ENCODE peak calls at places on chromosomes 1 and 21, in six cellular contexts. V is fibroblast of pulmonary artery, W is fibroblast of mammary gland, C is epithelial cell of esophagus, S is brain microvascular endothelial cell, A is lower leg skin. Q is an unnamed sample.

GRCh38 chr1:81305997-81306452 is 494.7 kb upstream of the ADGRL2 start:
- DNase-seq in V (peak; percentile 73), C (peak; percentile 67), S (peak; percentile 17), A (peak; percentile 12), W (peak; percentile 68), Q (peak; percentile 69)

GRCh38 chr1:229365574-229365973 is 22.7 kb upstream of the CCSAP start:
- DNase-seq in W (no peak), S (no peak), V (no peak), A (no peak), C (no peak), Q (no peak)

GRCh38 chr1:91924146-91924545 is 25.1 kb upstream of the BRDT start:
- DNase-seq in A (peak; percentile 28), V (peak; percentile 68), S (peak; percentile 35), C (peak; percentile 62), W (peak; percentile 93), Q (peak; percentile 75)

GRCh38 chr1:77927414-77927813 is 39.0 kb downstream of the NEXN start:
- DNase-seq in V (no peak), C (no peak), W (no peak), A (no peak), S (no peak), Q (no peak)

GRCh38 chr1:28449904-28450303 is 55.9 kb upstream of the RCC1 start:
- DNase-seq in A (no peak), V (peak; percentile 61), S (no peak), W (peak; percentile 23), C (peak; percentile 80), Q (peak; percentile 64)

GRCh38 chr1:119364640-119365039 is 3.9 kb upstream of the HAO2 start:
- DNase-seq in V (no peak), S (no peak), A (no peak), C (peak; percentile 79), W (peak; percentile 28), Q (peak; percentile 29)

GRCh38 chr1:18182518-18183160 is 75.0 kb downstream of the IGSF21 start:
- DNase-seq in W (peak; percentile 17), V (no peak), A (no peak), C (no peak), S (peak; percentile 6), Q (no peak)

GRCh38 chr21:39567180-39567972 is 45.4 kb upstream of the B3GALT5 start:
- DNase-seq in V (no peak), W (no peak), S (no peak), C (no peak), A (no peak), Q (no peak)

GRCh38 chr1:160748877-160749269 is 9.8 kb downstream of the SLAMF7 start:
- DNase-seq in S (no peak), W (no peak), A (no peak), C (peak; percentile 90), V (peak; percentile 45), Q (peak; percentile 37)

GRCh38 chr1:43974443-43975248 is at the start of gene ATP6V0B:
- DNase-seq in A (peak; percentile 97), S (peak; percentile 92), W (peak; percentile 90), V (peak; percentile 93), C (peak; percentile 97), Q (peak; percentile 94)

GRCh38 chr1:115300087-115300856 is 37.8 kb downstream of the NGF start:
- DNase-seq in W (peak; percentile 59), V (no peak), S (no peak), A (no peak), C (peak; percentile 96), Q (no peak)

GRCh38 chr1:51512611-51513010 is 6.5 kb downstream of the EPS15 start:
- DNase-seq in W (no peak), S (no peak), A (no peak), V (no peak), C (no peak), Q (no peak)

GRCh38 chr1:174969977-174970376 is 29.8 kb upstream of the CACYBP start:
- DNase-seq in V (no peak), C (no peak), W (no peak), S (peak; percentile 40), A (no peak), Q (peak; percentile 31)

GRCh38 chr21:31576428-31576827 is 83.1 kb upstream of the SOD1 start:
- DNase-seq in A (no peak), C (peak; percentile 48), S (no peak), W (peak; percentile 71), V (peak; percentile 44), Q (peak; percentile 48)

GRCh38 chr1:38989979-38990378 is 1.1 kb upstream of the AKIRIN1 start:
- DNase-seq in V (no peak), C (no peak), S (no peak), A (no peak), W (no peak), Q (no peak)

GRCh38 chr1:247330548-247331171 is 1.0 kb downstream of the ZNF496 start:
- DNase-seq in W (no peak), C (no peak), S (no peak), A (no peak), V (no peak), Q (no peak)

GRCh38 chr21:44379991-44380865 is 26.8 kb downstream of the TRPM2 start:
- DNase-seq in V (no peak), W (no peak), C (no peak), S (no peak), A (no peak), Q (no peak)

GRCh38 chr1:151989131-151989868 is 4.4 kb downstream of the S100A10 start:
- DNase-seq in W (peak; percentile 91), S (peak; percentile 76), C (peak; percentile 96), A (peak; percentile 81), V (peak; percentile 81), Q (peak; percentile 92)

GRCh38 chr1:51642739-51643142 is 25.8 kb downstream of the OSBPL9 start:
- DNase-seq in W (peak; percentile 97), S (peak; percentile 89), C (no peak), A (peak; percentile 43), V (peak; percentile 96), Q (peak; percentile 95)

GRCh38 chr1:211579434-211580302 is 707 bp upstream of the SLC30A1 start:
- DNase-seq in C (peak; percentile 52), V (peak; percentile 43), A (peak; percentile 65), W (no peak), S (no peak), Q (peak; percentile 37)
- H3K4me3 ChIP-seq in C (peak overlapping the region; percentile 52), V (peak overlapping the region; percentile 54), A (peak overlapping the region; percentile 37), W (peak overlapping the region; percentile 48), S (peak overlapping the region; percentile 59), Q (peak overlapping the region; percentile 60)

DNA sequence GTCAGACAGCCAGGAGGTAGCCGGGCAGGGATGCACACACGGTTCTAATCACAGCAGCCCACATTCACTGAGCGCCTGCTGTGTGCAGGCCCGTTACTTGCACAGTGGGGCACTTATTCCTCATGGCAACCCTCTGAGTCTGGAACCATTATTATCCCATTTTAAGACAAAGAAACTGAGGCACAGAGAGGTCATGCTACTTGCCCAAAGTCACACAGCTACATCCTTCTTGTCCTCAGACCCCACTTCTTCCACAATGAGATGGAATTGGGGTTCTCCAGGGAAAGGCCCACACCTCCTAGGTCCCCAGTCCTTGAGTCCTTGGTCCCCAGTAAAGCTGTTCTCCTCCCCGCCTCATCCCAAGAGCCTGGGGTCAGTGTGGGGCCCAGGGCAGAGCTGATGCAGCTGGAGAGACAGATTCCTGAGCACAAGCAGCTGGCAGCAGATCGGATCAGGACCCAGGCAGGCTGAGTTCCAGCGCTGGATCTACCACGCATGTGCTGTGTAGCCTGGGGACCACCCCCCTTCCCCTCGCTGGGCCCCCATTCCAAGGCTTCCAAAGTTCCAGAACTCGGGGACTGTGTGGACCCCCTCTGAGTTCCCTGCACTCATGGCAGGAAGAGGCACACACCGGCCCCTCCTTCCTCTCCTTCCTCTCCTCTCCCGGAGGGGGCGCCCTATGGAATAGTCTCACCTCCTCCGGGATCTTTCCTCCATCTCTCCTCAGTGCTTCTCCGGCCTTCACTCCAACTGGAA is 393.4 kb downstream of the MATN1 start:
- DNase-seq in S (no peak), W (no peak), V (no peak), A (no peak), C (no peak), Q (no peak)
- TF ChIP-seq CTCF in S (no peak), W (no peak), V (no peak), A (no peak), C (no peak), Q (no peak)

GRCh38 chr21:37525810-37526209 is 159.2 kb downstream of the DYRK1A start:
- DNase-seq in C (no peak), S (no peak), W (no peak), V (peak; percentile 8), A (no peak), Q (peak; percentile 22)
- H3K4me3 ChIP-seq in C (no peak overlapping the region), S (no peak overlapping the region), W (no peak overlapping the region), V (no peak overlapping the region), A (no peak overlapping the region), Q (no peak overlapping the region)

GRCh38 chr1:1889847-1890505 is 911 bp downstream of the GNB1 start:
- DNase-seq in V (peak; percentile 50), W (peak; percentile 34), C (peak; percentile 43), S (peak; percentile 19), A (no peak), Q (peak; percentile 50)
- TF ChIP-seq CTCF in V (no peak), W (no peak), C (no peak), S (no peak), A (no peak), Q (no peak)

GRCh38 chr1:45583666-45584350 is at the start of gene NASP:
- DNase-seq in V (peak; percentile 80), A (peak; percentile 88), C (peak; percentile 82), W (peak; percentile 66), S (peak; percentile 86), Q (peak; percentile 86)

GRCh38 chr1:45584351-45585109 is 689 bp downstream of the NASP start:
- DNase-seq in V (peak; percentile 92), C (peak; percentile 92), W (peak; percentile 77), A (peak; percentile 83), S (peak; percentile 84), Q (peak; percentile 90)

GRCh38 chr1:45585110-45585426 is 1.2 kb downstream of the NASP start:
- DNase-seq in A (no peak), C (no peak), V (no peak), W (no peak), S (no peak), Q (no peak)

GRCh38 chr1:45585496-45586075 is 1.7 kb downstream of the NASP start:
- DNase-seq in W (no peak), S (no peak), V (no peak), C (no peak), A (no peak), Q (no peak)

DNA sequence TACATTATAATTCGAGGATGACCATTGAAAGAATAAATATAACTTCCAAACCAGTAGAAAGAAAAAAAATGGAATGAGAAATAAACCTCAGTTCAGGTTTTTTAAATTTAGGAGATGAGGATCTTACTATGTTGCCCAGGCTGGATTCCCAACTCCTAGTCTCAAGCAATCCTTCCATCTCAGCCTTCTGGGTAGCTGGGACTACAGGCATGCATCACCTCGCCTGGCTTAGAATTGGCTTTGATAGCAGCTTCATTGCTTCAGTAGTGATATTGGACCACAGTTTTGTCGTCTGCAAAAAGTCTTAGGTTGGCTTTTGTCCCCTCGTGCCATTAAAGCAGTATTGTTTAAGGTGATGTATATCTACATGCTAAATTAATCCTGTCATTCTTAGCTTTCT is 2.9 kb downstream of the NASP start:
- DNase-seq in V (no peak), W (no peak), S (no peak), A (no peak), C (no peak), Q (no peak)
- H3K4me3 ChIP-seq in V (peak overlapping the region; percentile 38), W (no peak overlapping the region), S (no peak overlapping the region), A (no peak overlapping the region), C (no peak overlapping the region), Q (no peak overlapping the region)

DNA sequence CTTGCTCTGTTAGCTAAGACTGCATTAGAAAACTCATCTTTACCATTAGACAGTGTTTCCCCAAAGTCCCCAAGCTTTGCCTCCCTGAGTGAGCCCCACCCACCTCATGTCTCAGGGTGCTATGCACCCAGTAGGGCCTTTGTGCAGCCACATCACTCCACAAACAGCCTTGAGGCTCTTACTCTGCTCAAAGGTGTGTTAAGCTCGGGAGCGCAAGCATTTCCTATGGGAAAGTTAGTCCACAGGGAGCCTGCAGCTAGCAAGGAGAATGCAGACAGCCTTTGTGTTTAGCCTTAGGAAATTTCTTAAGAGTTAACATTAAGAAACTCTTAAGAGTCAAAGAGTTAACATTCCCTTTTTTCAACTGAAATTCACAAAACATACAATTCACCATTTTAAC is 278.8 kb downstream of the AJAP1 start:
- DNase-seq in V (no peak), A (no peak), W (no peak), S (no peak), C (no peak), Q (no peak)
- TF ChIP-seq CTCF in V (no peak), A (no peak), W (no peak), S (no peak), C (no peak), Q (no peak)